ENCODE peak calls at places on chromosomes 16 and 17, in five cellular contexts. Q, V, N, J and R are unnamed samples.

GRCh38 chr16:89285381-89285780 is 67.9 kb downstream of the ZNF778 start:
- DNase-seq in Q (no peak), V (no peak), N (no peak), J (no peak), R (no peak)

GRCh38 chr16:80580109-80580832 is 39.5 kb downstream of the DYNLRB2 start:
- DNase-seq in Q (peak; percentile 24), V (no peak), N (peak; percentile 22), J (no peak), R (peak; percentile 45)

GRCh38 chr16:75320435-75320834 is 69.0 kb upstream of the BCAR1 start:
- DNase-seq in Q (no peak), V (no peak), N (no peak), J (no peak), R (no peak)

GRCh38 chr16:19094542-19095365 is 19.0 kb upstream of the ITPRIPL2 start:
- DNase-seq in Q (no peak), V (no peak), N (no peak), J (no peak), R (no peak)

GRCh38 chr16:81066700-81067099 is 10.3 kb downstream of the C16orf46 start:
- DNase-seq in Q (no peak), V (no peak), N (no peak), J (no peak), R (no peak)

GRCh38 chr17:2703181-2703580 is 8.4 kb downstream of the CLUH start:
- DNase-seq in Q (no peak), V (no peak), N (no peak), J (no peak), R (no peak)

GRCh38 chr16:12255473-12255872 is 278.9 kb downstream of the SNX29 start:
- DNase-seq in Q (no peak), V (no peak), N (no peak), J (no peak), R (no peak)

GRCh38 chr17:16987830-16988601 is 16.1 kb upstream of the TNFRSF13B start:
- DNase-seq in Q (no peak), V (no peak), N (peak; percentile 52), J (no peak), R (no peak)

GRCh38 chr17:57806083-57806830 is 43.6 kb downstream of the MRPS23 start:
- DNase-seq in Q (no peak), V (no peak), N (no peak), J (no peak), R (no peak)

GRCh38 chr16:81860310-81860709 is 81.2 kb downstream of the PLCG2 start:
- DNase-seq in Q (no peak), V (no peak), N (no peak), J (no peak), R (no peak)

GRCh38 chr17:57902800-57903759 is 52.1 kb downstream of the CUEDC1 start:
- DNase-seq in Q (no peak), V (peak; percentile 67), N (peak; percentile 85), J (no peak), R (no peak)

GRCh38 chr16:4976611-4977145 is 18.5 kb downstream of the SEC14L5 start:
- DNase-seq in Q (no peak), V (no peak), N (no peak), J (no peak), R (no peak)

GRCh38 chr16:29678691-29679267 is at the start of gene QPRT:
- DNase-seq in Q (no peak), V (no peak), N (peak; percentile 57), J (no peak), R (no peak)

GRCh38 chr17:65794572-65794971 is 233.1 kb upstream of the AXIN2 start:
- DNase-seq in Q (no peak), V (no peak), N (peak; percentile 57), J (no peak), R (no peak)